ENCODE peak calls at places on chromosomes 3 and 15, in five cellular contexts. Z is mucosa of descending colon; U is CD8-positive, alpha-beta T cell; O is lower lobe of right lung; V is IMR-90. Q is an unnamed sample.

GRCh38 chr15:71807691-71808091 is 2.7 kb upstream of the NR2E3 start:
- DNase-seq in Z (no peak), U (no peak), O (no peak), V (peak; percentile 33), Q (no peak)

GRCh38 chr3:73408597-73408996 is 216.1 kb downstream of the PDZRN3 start:
- DNase-seq in Z (no peak), O (no peak), V (no peak), U (no peak), Q (no peak)

GRCh38 chr3:114827495-114827894 is 319.6 kb downstream of the ZBTB20 start:
- DNase-seq in U (no peak), V (peak; percentile 58), O (no peak), Z (peak; percentile 20), Q (peak; percentile 1)

GRCh38 chr3:141150431-141150830 is 81.2 kb upstream of the PXYLP1 start:
- DNase-seq in O (no peak), U (no peak), Z (no peak), V (no peak), Q (no peak)

GRCh38 chr3:197426161-197426566 is 127.8 kb upstream of the DLG1 start:
- DNase-seq in Z (peak; percentile 20), V (no peak), U (no peak), O (no peak), Q (no peak)

GRCh38 chr3:185205865-185206264 is 48.0 kb downstream of the EHHADH start:
- DNase-seq in V (no peak), Z (no peak), O (no peak), U (no peak), Q (no peak)

GRCh38 chr3:23325466-23326065 is 122.4 kb downstream of the UBE2E2 start:
- DNase-seq in V (no peak), U (no peak), O (no peak), Z (no peak), Q (no peak)

GRCh38 chr3:43259626-43260025 is 26.7 kb upstream of the SNRK start:
- DNase-seq in V (no peak), U (no peak), Z (no peak), O (no peak), Q (no peak)

GRCh38 chr15:85062560-85062959 is 80.9 kb downstream of the PDE8A start:
- DNase-seq in U (no peak), V (no peak), O (no peak), Z (no peak), Q (no peak)

GRCh38 chr3:71955549-71956373 is 170.8 kb upstream of the PROK2 start:
- DNase-seq in O (peak; percentile 66), U (no peak), V (peak; percentile 70), Z (peak; percentile 84), Q (no peak)

GRCh38 chr15:85579957-85580694 is 199.7 kb downstream of the AKAP13 start:
- DNase-seq in O (no peak), Z (peak; percentile 82), V (no peak), U (no peak), Q (no peak)

GRCh38 chr3:134351421-134351820 is 22.8 kb downstream of the AMOTL2 start:
- DNase-seq in V (no peak), O (no peak), U (no peak), Z (no peak), Q (no peak)

DNA sequence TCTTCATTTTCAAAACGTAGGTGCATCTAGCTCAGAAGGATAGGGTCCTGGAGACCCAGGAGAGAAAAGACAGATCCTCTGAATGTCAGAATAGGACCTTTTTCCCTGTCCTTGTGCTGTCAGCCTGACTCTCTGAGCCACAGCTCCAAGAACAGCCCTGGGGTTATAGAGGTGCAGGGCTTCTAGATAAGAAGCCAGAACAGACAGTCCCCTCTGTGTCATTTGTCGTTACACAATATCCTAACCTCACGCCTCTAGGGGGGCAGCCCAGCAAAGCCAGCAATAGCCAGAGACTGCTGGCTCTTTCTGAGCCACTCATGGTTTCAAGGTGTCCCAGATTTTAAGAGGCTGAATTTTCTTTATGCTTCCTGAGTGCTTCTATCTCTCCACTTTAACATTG is 153.2 kb upstream of the THBS1 start:
- DNase-seq in U (no peak), O (no peak), V (no peak), Z (no peak), Q (no peak)
- H3K4me1 ChIP-seq in U (peaks cover 26% of the 10 kb centered on the region), O (peaks cover 31% of the 10 kb centered on the region), V (peaks cover 12% of the 10 kb centered on the region), Z (no peaks in the 10 kb centered on the region), Q (peaks cover 18% of the 10 kb centered on the region)

DNA sequence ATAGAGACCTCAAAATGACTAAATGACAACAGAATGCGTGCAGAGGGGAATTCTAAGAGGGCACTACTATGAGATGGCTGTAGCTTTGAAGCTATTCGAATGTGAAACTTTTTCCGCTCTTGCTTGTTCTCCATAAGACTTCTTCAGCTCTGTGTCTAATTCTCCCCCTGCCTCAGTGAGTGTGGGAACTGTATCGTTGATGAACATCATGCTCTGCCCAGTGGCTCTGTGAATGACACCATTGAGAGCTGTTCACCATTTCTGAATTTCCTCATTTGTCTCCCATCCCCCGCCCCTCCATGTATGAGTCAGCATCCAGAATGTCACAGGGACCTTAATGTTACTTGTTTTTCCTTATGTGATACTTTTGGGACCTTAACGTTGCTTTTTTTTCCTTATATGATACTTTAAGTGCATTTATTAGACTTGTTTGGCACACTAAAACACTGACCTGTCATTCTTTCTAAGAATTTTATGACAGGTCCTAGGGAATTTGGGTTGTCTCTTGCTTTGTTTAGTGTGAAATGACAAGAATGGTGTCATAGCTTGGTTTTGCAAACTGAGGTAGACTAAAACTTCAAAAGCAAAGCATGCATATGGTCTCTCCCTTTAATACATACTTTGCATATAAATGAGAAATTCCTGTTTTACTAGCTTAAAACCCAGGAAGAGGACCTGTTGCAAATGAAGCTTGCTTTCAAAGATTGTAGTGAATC is 99.6 kb downstream of the FNDC3B start:
- DNase-seq in U (no peak), O (peak; percentile 49), Z (peak; percentile 73), V (peak; percentile 40), Q (no peak)
- H3K9me3 ChIP-seq in U (no peaks in the 10 kb centered on the region), O (no peaks in the 10 kb centered on the region), Z (no peaks in the 10 kb centered on the region), V (peaks cover 2% of the 10 kb centered on the region), Q (no peaks in the 10 kb centered on the region)

GRCh38 chr15:31353931-31354330 is 27.3 kb downstream of the KLF13 start:
- DNase-seq in U (no peak), Z (no peak), V (no peak), O (peak; percentile 45), Q (no peak)
- H3K4me1 ChIP-seq in U (peaks cover 100% of the 10 kb centered on the region), Z (peaks cover 92% of the 10 kb centered on the region), V (peaks cover 23% of the 10 kb centered on the region), O (peaks cover 100% of the 10 kb centered on the region), Q (peaks cover 100% of the 10 kb centered on the region)

GRCh38 chr15:59473226-59473625 is 35.2 kb downstream of the FAM81A start:
- DNase-seq in O (no peak), V (no peak), Z (no peak), U (no peak), Q (no peak)
- H3K9me3 ChIP-seq in O (no peaks in the 10 kb centered on the region), V (no peaks in the 10 kb centered on the region), Z (no peaks in the 10 kb centered on the region), U (no peaks in the 10 kb centered on the region), Q (no peaks in the 10 kb centered on the region)

GRCh38 chr3:149572796-149573414 is 84.9 kb downstream of the WWTR1 start:
- DNase-seq in V (peak; percentile 85), O (no peak), Z (no peak), U (no peak), Q (no peak)
- H3K4me1 ChIP-seq in V (peaks cover 21% of the 10 kb centered on the region), O (peaks cover 60% of the 10 kb centered on the region), Z (peaks cover 5% of the 10 kb centered on the region), U (no peaks in the 10 kb centered on the region), Q (peaks cover 15% of the 10 kb centered on the region)

GRCh38 chr15:99114511-99115299 is 9.8 kb downstream of the SYNM start:
- DNase-seq in U (no peak), Z (no peak), V (no peak), O (peak; percentile 32), Q (no peak)
- H3K9me3 ChIP-seq in U (no peaks in the 10 kb centered on the region), Z (no peaks in the 10 kb centered on the region), V (no peaks in the 10 kb centered on the region), O (no peaks in the 10 kb centered on the region), Q (no peaks in the 10 kb centered on the region)

GRCh38 chr15:79886119-79886518 is 10.7 kb downstream of the MTHFS start:
- DNase-seq in Z (no peak), U (no peak), O (no peak), V (no peak), Q (no peak)
- H3K4me1 ChIP-seq in Z (no peaks in the 10 kb centered on the region), U (peaks cover 3% of the 10 kb centered on the region), O (no peaks in the 10 kb centered on the region), V (peaks cover 2% of the 10 kb centered on the region), Q (peaks cover 5% of the 10 kb centered on the region)